ENCODE peak calls at places on chromosomes 16 and 17, in six cellular contexts. One of them, this sample, is unnamed.

GRCh38 chr17:20797292-20797691 is 217.8 kb downstream of the CDRT15L2 start:
- DNase-seq in D341Med: no peak
- DNase-seq in CD8-positive, alpha-beta T cell: no peak
- DNase-seq in adipocyte: no peak
- DNase-seq in hepatocyte: no peak
- DNase-seq in MV-4-11: no peak
- DNase-seq in this sample: no peak

GRCh38 chr16:69861276-69862030 is 89.7 kb upstream of the CLEC18A start:
- DNase-seq in D341Med: no peak
- DNase-seq in CD8-positive, alpha-beta T cell: no peak
- DNase-seq in adipocyte: peak; percentile 45
- DNase-seq in hepatocyte: peak; percentile 57
- DNase-seq in MV-4-11: peak; percentile 13
- DNase-seq in this sample: no peak

GRCh38 chr17:63774141-63774981 is at the start of gene DDX42:
- DNase-seq in D341Med: peak; percentile 77
- DNase-seq in CD8-positive, alpha-beta T cell: no peak
- DNase-seq in adipocyte: peak; percentile 77
- DNase-seq in hepatocyte: peak; percentile 80
- DNase-seq in MV-4-11: peak; percentile 39
- DNase-seq in this sample: no peak

GRCh38 chr17:36183811-36184765 is 7.7 kb upstream of the TBC1D3B start:
- DNase-seq in D341Med: peak; percentile 45
- DNase-seq in CD8-positive, alpha-beta T cell: no peak
- DNase-seq in adipocyte: no peak
- DNase-seq in hepatocyte: no peak
- DNase-seq in MV-4-11: no peak
- DNase-seq in this sample: peak; percentile 19

GRCh38 chr17:57408064-57408811 is 151.9 kb downstream of the MSI2 start:
- DNase-seq in D341Med: peak; percentile 78
- DNase-seq in CD8-positive, alpha-beta T cell: peak; percentile 51
- DNase-seq in adipocyte: no peak
- DNase-seq in hepatocyte: peak; percentile 61
- DNase-seq in MV-4-11: peak; percentile 78
- DNase-seq in this sample: no peak

GRCh38 chr17:1398900-1399299 is 1.1 kb downstream of the YWHAE start:
- DNase-seq in D341Med: no peak
- DNase-seq in CD8-positive, alpha-beta T cell: no peak
- DNase-seq in adipocyte: peak; percentile 69
- DNase-seq in hepatocyte: peak; percentile 48
- DNase-seq in MV-4-11: no peak
- DNase-seq in this sample: peak; percentile 33

GRCh38 chr16:2092866-2093265 is 42.8 kb downstream of the PKD1 start:
- DNase-seq in D341Med: no peak
- DNase-seq in CD8-positive, alpha-beta T cell: no peak
- DNase-seq in adipocyte: no peak
- DNase-seq in hepatocyte: peak; percentile 5
- DNase-seq in MV-4-11: no peak
- DNase-seq in this sample: no peak

GRCh38 chr16:89282523-89282922 is 65.0 kb downstream of the ZNF778 start:
- DNase-seq in D341Med: no peak
- DNase-seq in CD8-positive, alpha-beta T cell: no peak
- DNase-seq in adipocyte: no peak
- DNase-seq in hepatocyte: no peak
- DNase-seq in MV-4-11: no peak
- DNase-seq in this sample: no peak